ENCODE peak calls at places on chromosomes 1 and 21, in eight cellular contexts. Z is ovary, D is cardiac muscle cell, W is body of pancreas, O is mammary epithelial cell, A is HepG2, Q is IMR-90, Y is heart right ventricle. V is an unnamed sample.

GRCh38 chr1:18485227-18485626 is 4.5 kb downstream of the KLHDC7A start:
- DNase-seq in Z (no peak), D (no peak), W (no peak), O (no peak), A (peak), Q (no peak), Y (no peak), V (no peak)

GRCh38 chr1:85460555-85461088 is 4.3 kb downstream of the DDAH1 start:
- DNase-seq in Z (no peak), D (no peak), W (peak), O (no peak), A (peak), Q (no peak), Y (no peak), V (no peak)

GRCh38 chr1:64470670-64471217 is 815 bp downstream of the CACHD1 start:
- DNase-seq in Z (peak), D (peak), W (peak), O (peak), A (no peak), Q (no peak), Y (peak), V (peak)

GRCh38 chr1:227556288-227556687 is 7.1 kb upstream of the ZNF678 start:
- DNase-seq in Z (no peak), D (no peak), W (peak), O (no peak), A (no peak), Q (no peak), Y (no peak), V (no peak)

GRCh38 chr1:246117066-246117791 is 389.9 kb downstream of the SMYD3 start:
- DNase-seq in Z (no peak), D (peak), W (peak), O (no peak), A (peak), Q (peak), Y (no peak), V (no peak)

GRCh38 chr1:25238046-25238445 is 5.7 kb upstream of the SYF2 start:
- DNase-seq in Z (no peak), D (no peak), W (no peak), O (no peak), A (no peak), Q (no peak), Y (no peak), V (no peak)

GRCh38 chr21:26374817-26375216 is 198.3 kb downstream of the CYYR1 start:
- DNase-seq in Z (no peak), D (no peak), W (no peak), O (peak), A (no peak), Q (no peak), Y (no peak), V (no peak)

GRCh38 chr1:23634840-23635642 is 56.6 kb upstream of the RPL11 start:
- DNase-seq in Z (peak), D (peak), W (peak), O (peak), A (peak), Q (peak), Y (peak), V (peak)

GRCh38 chr21:38958940-38959685 is 153.4 kb downstream of the ETS2 start:
- DNase-seq in Z (peak), D (no peak), W (no peak), O (peak), A (peak), Q (peak), Y (no peak), V (no peak)

GRCh38 chr21:31151682-31152081 is 113.4 kb upstream of the KRTAP19-8 start:
- DNase-seq in Z (no peak), D (no peak), W (no peak), O (no peak), A (no peak), Q (no peak), Y (no peak), V (no peak)

GRCh38 chr1:232684331-232685105 is 54.6 kb upstream of the SIPA1L2 start:
- DNase-seq in Z (no peak), D (no peak), W (no peak), O (peak), A (no peak), Q (peak), Y (no peak), V (peak)

GRCh38 chr1:182601926-182602325 is 2.3 kb downstream of the RGS16 start:
- DNase-seq in Z (no peak), D (no peak), W (no peak), O (no peak), A (no peak), Q (no peak), Y (no peak), V (no peak)

GRCh38 chr1:31144442-31144841 is 78.9 kb upstream of the PUM1 start:
- DNase-seq in Z (no peak), D (no peak), W (no peak), O (no peak), A (no peak), Q (no peak), Y (no peak), V (no peak)

GRCh38 chr21:45289655-45290515 is 2.2 kb upstream of the POFUT2 start:
- DNase-seq in Z (peak), D (peak), W (peak), O (no peak), A (no peak), Q (peak), Y (no peak), V (no peak)

GRCh38 chr1:171468120-171468790 is 17.1 kb upstream of the PRRC2C start:
- DNase-seq in Z (no peak), D (no peak), W (no peak), O (peak), A (no peak), Q (peak), Y (no peak), V (peak)

GRCh38 chr1:20361805-20362381 is 71.2 kb downstream of the VWA5B1 start:
- DNase-seq in Z (peak), D (peak), W (peak), O (peak), A (peak), Q (peak), Y (peak), V (no peak)

GRCh38 chr1:37038079-37038702 is 3.9 kb upstream of the GRIK3 start:
- DNase-seq in Z (no peak), D (peak), W (no peak), O (peak), A (no peak), Q (no peak), Y (no peak), V (no peak)

GRCh38 chr21:33642896-33643657 is 776 bp downstream of the ITSN1 start:
- DNase-seq in Z (peak), D (peak), W (peak), O (peak), A (no peak), Q (peak), Y (peak), V (no peak)

GRCh38 chr1:119040489-119040888 is 52.3 kb upstream of the TBX15 start:
- DNase-seq in Z (no peak), D (no peak), W (no peak), O (peak), A (no peak), Q (no peak), Y (no peak), V (peak)

GRCh38 chr1:55535724-55536262 is 320.6 kb upstream of the USP24 start:
- DNase-seq in Z (no peak), D (no peak), W (no peak), O (no peak), A (no peak), Q (no peak), Y (no peak), V (no peak)

GRCh38 chr1:15081088-15081487 is 72.5 kb upstream of the TMEM51 start:
- DNase-seq in Z (no peak), D (no peak), W (no peak), O (no peak), A (no peak), Q (no peak), Y (no peak), V (no peak)

GRCh38 chr1:87684786-87685185 is 356.1 kb downstream of the LMO4 start:
- DNase-seq in Z (no peak), D (no peak), W (no peak), O (no peak), A (no peak), Q (peak), Y (peak), V (no peak)

GRCh38 chr1:66242646-66243547 is 291.1 kb upstream of the SGIP1 start:
- DNase-seq in Z (peak), D (peak), W (peak), O (peak), A (peak), Q (peak), Y (peak), V (no peak)

GRCh38 chr1:119542492-119542946 is 35.5 kb downstream of the HSD3B1 start:
- DNase-seq in Z (no peak), D (no peak), W (peak), O (peak), A (no peak), Q (no peak), Y (no peak), V (no peak)

GRCh38 chr1:14380408-14380807 is 218.1 kb upstream of the KAZN start:
- DNase-seq in Z (no peak), D (no peak), W (no peak), O (no peak), A (no peak), Q (no peak), Y (no peak), V (no peak)

GRCh38 chr21:34613679-34614442 is 1.1 kb downstream of the RCAN1 start:
- DNase-seq in Z (no peak), D (no peak), W (no peak), O (peak), A (no peak), Q (peak), Y (no peak), V (no peak)

GRCh38 chr1:157878059-157878458 is 36.5 kb upstream of the CD5L start:
- DNase-seq in Z (no peak), D (peak), W (no peak), O (peak), A (peak), Q (peak), Y (no peak), V (peak)

GRCh38 chr1:25766721-25767436 is 33.1 kb upstream of the SELENON start:
- DNase-seq in Z (no peak), D (no peak), W (peak), O (no peak), A (no peak), Q (no peak), Y (peak), V (no peak)

GRCh38 chr1:234315091-234315541 is 58.1 kb upstream of the COA6 start:
- DNase-seq in Z (no peak), D (no peak), W (no peak), O (peak), A (peak), Q (peak), Y (no peak), V (peak)

GRCh38 chr1:201503397-201504176 is 3.3 kb downstream of the CSRP1 start:
- DNase-seq in Z (peak), D (peak), W (peak), O (peak), A (peak), Q (peak), Y (no peak), V (peak)

GRCh38 chr1:219086956-219087469 is 86.7 kb upstream of the LYPLAL1 start:
- DNase-seq in Z (no peak), D (no peak), W (no peak), O (no peak), A (no peak), Q (no peak), Y (no peak), V (no peak)

GRCh38 chr1:3012511-3013291 is 8.6 kb upstream of the ACTRT2 start:
- DNase-seq in Z (peak), D (no peak), W (peak), O (no peak), A (peak), Q (no peak), Y (peak), V (no peak)

GRCh38 chr1:6180578-6181311 is 624 bp upstream of the CHD5 start:
- DNase-seq in Z (peak), D (peak), W (no peak), O (no peak), A (no peak), Q (no peak), Y (no peak), V (no peak)

GRCh38 chr1:164753521-164754077 is 194.6 kb downstream of the PBX1 start:
- DNase-seq in Z (no peak), D (no peak), W (no peak), O (no peak), A (no peak), Q (no peak), Y (no peak), V (no peak)

GRCh38 chr1:80436851-80437250 is 1363.9 kb upstream of the ADGRL2 start:
- DNase-seq in Z (no peak), D (no peak), W (no peak), O (peak), A (no peak), Q (no peak), Y (no peak), V (no peak)

GRCh38 chr1:226034482-226034881 is 28.0 kb upstream of the H3-3A start:
- DNase-seq in Z (peak), D (no peak), W (peak), O (peak), A (peak), Q (peak), Y (peak), V (peak)

GRCh38 chr21:26842976-26843911 is 2.0 kb downstream of the ADAMTS1 start:
- DNase-seq in Z (peak), D (peak), W (peak), O (peak), A (no peak), Q (peak), Y (peak), V (peak)

DNA sequence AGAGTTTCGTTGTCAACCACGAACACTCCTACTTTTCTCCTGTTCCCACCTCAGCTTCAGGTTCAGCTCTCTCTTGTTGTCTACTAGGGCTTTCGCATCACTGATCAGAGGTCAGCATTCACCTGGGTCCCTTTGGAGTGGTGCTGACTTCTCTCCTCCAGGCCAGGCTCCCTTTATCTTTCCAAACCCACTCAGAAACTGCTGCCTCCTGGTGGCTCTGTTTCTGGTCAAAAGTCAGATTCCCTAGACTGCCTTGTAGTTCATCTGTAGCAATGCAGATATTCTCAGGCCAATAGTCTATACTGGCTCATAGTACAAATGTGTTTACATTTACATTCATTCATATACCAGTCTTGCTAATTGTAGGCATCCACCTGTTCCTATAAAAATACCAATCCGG is 6.4 kb upstream of the ERI3 start:
- DNase-seq in Z (no peak), D (peak), W (no peak), O (no peak), A (no peak), Q (no peak), Y (no peak), V (no peak)
- TF ChIP-seq CTCF in Z (no peak), D (no peak), W (no peak), O (no peak), A (peak), Q (peak), Y (no peak), V (peak)

GRCh38 chr1:45456531-45456930 is 34.4 kb downstream of the TESK2 start:
- DNase-seq in Z (no peak), D (no peak), W (no peak), O (no peak), A (peak), Q (peak), Y (no peak), V (no peak)

GRCh38 chr1:45452503-45452902 is 38.5 kb downstream of the TESK2 start:
- DNase-seq in Z (no peak), D (no peak), W (no peak), O (no peak), A (no peak), Q (no peak), Y (no peak), V (no peak)

GRCh38 chr1:45454464-45454863 is 36.5 kb downstream of the TESK2 start:
- DNase-seq in Z (no peak), D (no peak), W (no peak), O (no peak), A (no peak), Q (no peak), Y (no peak), V (no peak)

GRCh38 chr1:45458894-45459293 is 32.1 kb downstream of the TESK2 start:
- DNase-seq in Z (no peak), D (no peak), W (no peak), O (no peak), A (no peak), Q (no peak), Y (no peak), V (no peak)

DNA sequence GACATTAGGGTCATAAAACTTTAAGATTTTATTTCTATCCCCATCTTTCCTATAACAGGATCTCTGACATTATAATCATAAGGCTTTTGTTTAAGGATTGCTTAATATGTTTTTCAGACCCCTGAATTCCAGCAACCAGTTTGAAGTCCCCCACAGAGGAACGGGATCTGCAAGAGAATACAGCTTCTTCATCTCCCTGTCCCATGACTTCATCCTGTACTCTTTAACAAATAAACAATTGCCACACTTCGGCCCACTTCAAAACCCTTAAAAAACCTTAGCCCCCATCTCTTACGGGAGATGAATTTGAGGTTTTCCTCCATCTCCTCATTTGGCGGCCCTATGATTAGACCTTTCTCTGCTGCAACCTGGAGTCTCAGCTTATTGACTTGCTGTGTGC is 35.8 kb downstream of the TESK2 start:
- DNase-seq in Z (no peak), D (no peak), W (no peak), O (no peak), A (no peak), Q (peak), Y (no peak), V (no peak)
- H3K27ac ChIP-seq in Z (no peak), D (no peak), W (no peak), O (no peak), A (no peak), Q (no peak), Y (no peak), V (no peak)

DNA sequence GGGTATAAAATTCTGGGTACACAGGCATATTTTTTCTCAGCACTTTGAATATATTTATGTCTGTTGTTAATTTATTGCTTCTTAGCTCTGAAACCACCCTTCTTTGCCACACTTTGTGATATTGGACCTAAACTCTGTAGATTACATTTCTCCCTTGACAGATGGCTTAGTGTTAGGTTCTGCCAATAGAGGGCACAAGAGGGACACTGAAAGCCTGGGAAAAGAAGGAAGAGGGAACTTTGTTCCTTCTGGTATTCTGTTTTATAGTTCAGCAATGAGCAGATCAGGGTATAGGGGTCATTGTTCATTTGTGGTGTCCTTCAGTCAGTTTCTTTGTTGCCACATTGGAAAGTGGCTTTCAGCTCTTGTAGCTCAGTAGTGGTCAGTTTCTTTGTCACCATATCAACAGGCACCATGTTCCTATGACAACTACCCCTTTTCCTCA is 423.5 kb upstream of the PROX1 start:
- DNase-seq in Z (no peak), D (peak), W (peak), O (peak), A (peak), Q (no peak), Y (no peak), V (peak)
- TF ChIP-seq CTCF in Z (no peak), D (no peak), W (peak), O (peak), A (peak), Q (no peak), Y (peak), V (peak)

DNA sequence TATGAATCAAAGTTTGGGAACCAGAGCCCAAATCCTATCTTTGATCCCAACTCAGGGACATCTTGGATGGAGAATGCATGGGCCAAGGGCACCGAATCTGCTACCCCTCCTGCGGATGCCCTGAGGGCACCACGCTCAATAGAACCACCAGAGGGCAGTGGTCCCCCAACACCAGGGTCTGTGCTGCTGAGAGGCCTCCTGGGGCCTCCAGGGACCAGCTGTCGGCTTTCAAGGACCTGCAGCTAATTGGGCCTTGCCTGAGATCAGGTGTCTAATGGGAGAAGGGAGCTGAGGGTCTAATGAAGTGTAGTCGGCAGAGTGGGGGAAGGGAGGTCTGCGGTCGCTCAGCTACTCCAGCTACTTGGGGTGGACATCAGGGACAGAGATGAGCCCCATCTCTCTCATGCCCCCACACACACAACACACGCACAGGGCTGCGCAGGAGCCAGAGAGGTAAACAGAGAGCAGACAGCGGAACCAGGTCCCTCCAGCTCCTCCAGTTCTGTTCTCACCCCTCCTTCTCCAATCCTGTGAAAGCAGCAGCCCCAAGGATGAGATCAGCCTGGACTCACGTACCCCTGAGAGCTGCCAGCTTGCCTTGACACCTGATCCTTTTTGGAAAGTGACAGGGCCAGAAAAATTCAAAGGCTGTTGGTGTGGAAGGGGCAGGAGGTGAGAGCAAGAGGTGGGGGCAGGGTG is 34.9 kb upstream of the PPP1R15B start:
- DNase-seq in Z (peak), D (peak), W (peak), O (no peak), A (peak), Q (peak), Y (peak), V (no peak)
- H3K27ac ChIP-seq in Z (no peak), D (peak), W (no peak), O (no peak), A (no peak), Q (no peak), Y (peak), V (no peak)

DNA sequence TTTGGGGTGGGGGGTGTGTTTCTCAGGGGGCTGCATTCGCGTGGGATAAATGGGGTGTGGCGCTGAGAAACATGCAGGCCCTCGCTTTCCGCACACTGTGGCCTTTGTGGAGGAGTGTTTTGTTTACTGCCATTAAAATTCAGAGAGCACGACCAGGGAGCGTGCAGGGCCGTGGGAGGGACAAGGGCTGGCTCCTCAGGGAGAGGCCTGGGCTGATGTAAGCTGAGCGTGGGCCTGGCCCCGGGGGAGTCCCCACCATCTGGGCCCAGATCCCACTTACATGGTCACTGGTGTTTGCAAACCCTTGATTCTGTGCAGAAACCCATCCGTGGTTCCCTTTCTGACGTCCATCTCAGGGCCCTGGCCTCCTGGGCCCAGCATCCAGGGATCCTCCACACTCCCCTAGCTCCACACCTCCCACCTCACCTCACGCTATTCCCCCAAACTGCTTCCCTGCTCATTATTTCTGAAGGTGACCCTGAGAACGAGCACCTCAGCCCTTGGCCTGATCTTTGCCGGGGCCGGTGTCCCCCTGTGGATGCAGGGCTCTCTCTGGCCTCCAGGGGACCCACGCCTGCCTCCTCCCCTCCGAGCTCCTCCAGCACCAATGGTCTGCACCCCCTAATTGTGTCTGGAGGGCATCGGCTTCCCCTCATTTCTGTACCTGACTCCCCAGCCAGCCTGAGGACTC is 92.5 kb upstream of the SIM2 start:
- DNase-seq in Z (no peak), D (no peak), W (no peak), O (no peak), A (no peak), Q (no peak), Y (no peak), V (no peak)
- TF ChIP-seq CTCF in Z (no peak), D (no peak), W (no peak), O (no peak), A (no peak), Q (no peak), Y (no peak), V (no peak)